ENCODE peak calls at places on chromosomes 11 and 22, in seven cellular contexts. A is ovary, Z is pancreas, B is aorta, H is body of pancreas, M is mesenchymal stem cell, X is PC-9. T is an unnamed sample.

GRCh38 chr11:36280531-36280930 is 8.7 kb downstream of the COMMD9 start:
- DNase-seq in B (no peak), A (no peak), H (no peak), Z (no peak), M (no peak), X (no peak), T (peak; percentile 14)

GRCh38 chr22:30453731-30454510 is 17.9 kb downstream of the SEC14L3 start:
- DNase-seq in H (no peak), A (no peak), Z (no peak), B (peak; percentile 55), M (peak; percentile 12), X (no peak), T (no peak)

GRCh38 chr11:66626926-66627325 is 10.5 kb downstream of the RBM14 start:
- DNase-seq in A (no peak), M (no peak), B (no peak), H (no peak), X (no peak), Z (no peak), T (no peak)

GRCh38 chr11:17642980-17643379 is 76.4 kb upstream of the MYOD1 start:
- DNase-seq in H (no peak), A (no peak), M (no peak), X (no peak), B (no peak), Z (no peak), T (no peak)

GRCh38 chr22:19693581-19693980 is 20.7 kb upstream of the SEPTIN5 start:
- DNase-seq in M (no peak), H (no peak), A (no peak), X (no peak), B (no peak), Z (no peak), T (no peak)

GRCh38 chr11:71294846-71295600 is 42.6 kb upstream of the SHANK2 start:
- DNase-seq in A (no peak), Z (no peak), X (no peak), B (no peak), M (no peak), H (no peak), T (no peak)

GRCh38 chr11:78256962-78257361 is 68.2 kb downstream of the USP35 start:
- DNase-seq in H (peak; percentile 71), X (no peak), M (peak; percentile 57), Z (peak; percentile 74), B (peak; percentile 92), A (peak; percentile 84), T (peak; percentile 86)

GRCh38 chr11:130859896-130860295 is 56.4 kb downstream of the SNX19 start:
- DNase-seq in H (no peak), B (no peak), Z (no peak), M (no peak), A (no peak), X (no peak), T (no peak)

GRCh38 chr11:10629431-10630002 is 61.1 kb upstream of the LYVE1 start:
- DNase-seq in M (no peak), Z (no peak), B (no peak), A (no peak), H (no peak), X (no peak), T (no peak)

GRCh38 chr11:22371188-22371587 is 33.0 kb downstream of the SLC17A6 start:
- DNase-seq in B (no peak), H (no peak), A (no peak), M (no peak), X (no peak), Z (no peak), T (no peak)

GRCh38 chr22:29259253-29259899 is 8.4 kb downstream of the RHBDD3 start:
- DNase-seq in B (no peak), A (no peak), Z (no peak), X (no peak), H (no peak), M (no peak), T (no peak)

GRCh38 chr11:95925011-95925410 is 1.1 kb upstream of the MTMR2 start:
- DNase-seq in X (peak; percentile 96), H (no peak), A (no peak), B (no peak), M (peak; percentile 28), Z (no peak), T (no peak)

GRCh38 chr11:45105233-45105992 is 41.0 kb upstream of the PRDM11 start:
- DNase-seq in Z (peak; percentile 76), A (peak; percentile 78), B (peak; percentile 94), H (peak; percentile 76), X (no peak), M (peak; percentile 82), T (peak; percentile 88)

GRCh38 chr22:40720538-40721256 is 41.4 kb downstream of the MCHR1 start:
- DNase-seq in M (peak; percentile 48), Z (no peak), B (peak; percentile 27), A (no peak), X (no peak), H (no peak), T (no peak)

GRCh38 chr11:116482716-116483115 is 290.1 kb downstream of the BUD13 start:
- DNase-seq in Z (no peak), X (no peak), A (no peak), M (no peak), H (no peak), B (no peak), T (no peak)

GRCh38 chr11:76734456-76735217 is 48.5 kb upstream of the TSKU start:
- DNase-seq in B (peak; percentile 13), M (no peak), A (no peak), X (no peak), Z (no peak), H (no peak), T (no peak)

GRCh38 chr11:65571940-65572339 is 398 bp upstream of the FAM89B start:
- DNase-seq in H (peak; percentile 52), A (no peak), X (peak; percentile 56), Z (no peak), B (no peak), M (peak; percentile 73), T (no peak)

GRCh38 chr11:124863137-124863825 is 2.0 kb upstream of the ROBO3 start:
- DNase-seq in H (peak; percentile 39), B (no peak), Z (no peak), X (no peak), A (peak; percentile 38), M (peak; percentile 43), T (no peak)

GRCh38 chr11:124863826-124864165 is 1.4 kb upstream of the ROBO3 start:
- DNase-seq in B (no peak), X (no peak), A (peak; percentile 30), H (no peak), Z (no peak), M (no peak), T (no peak)

GRCh38 chr11:124864892-124865180 is 396 bp upstream of the ROBO3 start:
- DNase-seq in B (no peak), H (no peak), Z (no peak), X (no peak), A (peak; percentile 17), M (no peak), T (no peak)

GRCh38 chr11:124865181-124865901 is at the start of gene ROBO3:
- DNase-seq in Z (no peak), X (no peak), B (no peak), H (no peak), A (peak; percentile 26), M (peak; percentile 26), T (no peak)

GRCh38 chr11:124864176-124864891 is 898 bp upstream of the ROBO3 start:
- DNase-seq in X (no peak), A (no peak), M (no peak), H (no peak), Z (no peak), B (no peak), T (no peak)
- H3K27me3 ChIP-seq in X (peaks cover 86% of the 10 kb centered on the region), A (peaks cover 4% of the 10 kb centered on the region), M (peaks cover 99% of the 10 kb centered on the region), H (peaks cover 43% of the 10 kb centered on the region), Z (peaks cover 2% of the 10 kb centered on the region), B (no peaks in the 10 kb centered on the region), T (peaks cover 66% of the 10 kb centered on the region)

DNA sequence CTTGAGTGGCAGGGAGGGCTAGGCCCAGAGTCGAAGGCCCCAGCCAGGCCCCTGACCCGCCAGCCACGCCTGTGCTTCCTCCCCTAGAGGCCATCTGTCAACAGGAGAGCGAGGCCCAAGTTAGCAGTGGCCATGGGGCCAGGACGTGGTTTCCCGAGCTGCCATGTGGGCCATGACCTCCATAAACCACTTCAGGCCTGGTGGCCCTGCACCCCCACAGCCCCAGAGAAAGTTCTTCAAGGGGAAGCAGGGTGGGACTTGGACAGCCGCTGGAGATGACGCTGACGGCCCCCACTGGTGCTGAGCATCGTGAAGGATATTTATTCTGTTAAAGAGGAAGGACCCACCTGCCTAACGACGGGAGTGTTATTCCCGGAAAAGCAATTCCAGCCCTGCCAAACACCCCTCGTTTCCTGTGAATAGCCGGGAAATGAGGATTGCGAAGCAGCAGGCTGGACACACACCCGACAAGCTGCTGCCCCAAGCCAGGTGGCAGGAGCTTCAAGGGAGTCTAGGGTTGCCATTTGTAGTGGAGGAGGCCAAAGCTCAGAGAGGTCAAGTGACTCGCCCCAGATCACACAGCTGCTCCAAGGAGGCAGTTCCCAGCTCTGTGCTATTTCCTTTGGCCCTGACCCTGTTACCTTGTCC is 12.8 kb downstream of the PRR5 start:
- DNase-seq in H (no peak), X (no peak), A (no peak), M (no peak), Z (no peak), B (no peak), T (no peak)
- H3K27me3 ChIP-seq in H (no peaks in the 10 kb centered on the region), X (no peaks in the 10 kb centered on the region), A (no peaks in the 10 kb centered on the region), M (no peaks in the 10 kb centered on the region), Z (no peaks in the 10 kb centered on the region), B (no peaks in the 10 kb centered on the region), T (no peaks in the 10 kb centered on the region)

GRCh38 chr11:43756575-43756974 is 76.0 kb downstream of the HSD17B12 start:
- DNase-seq in A (no peak), Z (no peak), B (no peak), H (no peak), X (no peak), M (no peak), T (no peak)
- H3K27me3 ChIP-seq in A (no peaks in the 10 kb centered on the region), Z (no peaks in the 10 kb centered on the region), B (no peaks in the 10 kb centered on the region), H (no peaks in the 10 kb centered on the region), X (no peaks in the 10 kb centered on the region), M (no peaks in the 10 kb centered on the region), T (no peaks in the 10 kb centered on the region)

GRCh38 chr11:61004037-61004641 is 32.7 kb downstream of the CD6 start:
- DNase-seq in Z (no peak), M (no peak), X (no peak), B (no peak), H (no peak), A (peak; percentile 87), T (no peak)

GRCh38 chr11:61002598-61002997 is 31.1 kb downstream of the CD6 start:
- DNase-seq in B (no peak), Z (no peak), M (no peak), H (no peak), X (no peak), A (no peak), T (no peak)

GRCh38 chr11:61007971-61008896 is 36.8 kb downstream of the CD6 start:
- DNase-seq in H (peak; percentile 24), X (no peak), Z (peak; percentile 44), M (no peak), A (peak; percentile 52), B (peak; percentile 73), T (no peak)

GRCh38 chr11:61007383-61007970 is 36.0 kb downstream of the CD6 start:
- DNase-seq in Z (peak; percentile 37), A (peak; percentile 54), X (no peak), M (no peak), B (no peak), H (peak; percentile 31), T (no peak)

DNA sequence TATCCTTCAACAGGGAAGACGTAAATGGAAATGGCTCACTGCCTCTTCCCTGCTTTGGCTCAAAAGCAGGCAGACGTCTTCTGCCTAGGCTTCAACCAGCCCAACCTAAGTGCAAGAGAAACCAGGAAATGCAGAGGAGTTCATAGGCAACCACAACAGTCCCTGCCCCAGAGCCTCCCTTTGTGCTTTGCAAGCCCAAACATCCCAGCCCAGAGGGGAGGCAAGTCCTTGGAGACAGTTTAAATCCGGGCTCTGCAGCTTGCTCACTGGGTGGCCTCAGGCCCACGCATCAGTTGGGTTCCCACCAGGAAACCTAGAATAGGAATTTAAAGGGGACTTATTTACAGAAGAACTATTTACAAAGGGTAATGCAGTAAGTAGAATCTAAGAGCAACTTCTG is 33.4 kb downstream of the CD6 start:
- DNase-seq in Z (no peak), H (no peak), X (no peak), B (no peak), M (no peak), A (peak; percentile 71), T (no peak)
- H3K27me3 ChIP-seq in Z (no peaks in the 10 kb centered on the region), H (no peaks in the 10 kb centered on the region), X (peaks cover 13% of the 10 kb centered on the region), B (no peaks in the 10 kb centered on the region), M (peaks cover 77% of the 10 kb centered on the region), A (no peaks in the 10 kb centered on the region), T (peaks cover 23% of the 10 kb centered on the region)

T was measured in heart left ventricle.